ENCODE peak calls at places on chromosome 4, in nine cellular contexts. I is tibial artery, B is esophagus muscularis mucosa, L is transverse colon, A is small intestine, S is H1, K is adrenal gland, D is fibroblast of lung, W is psoas muscle. Q is an unnamed sample.

GRCh38 chr4:18390655-18391369 is 369.3 kb upstream of the LCORL start:
- DNase-seq in I (no peak), B (no peak), L (no peak), A (no peak), S (no peak), K (no peak), D (peak), W (no peak), Q (no peak)

GRCh38 chr4:7808752-7809151 is 130.9 kb downstream of the AFAP1 start:
- DNase-seq in I (no peak), B (no peak), L (no peak), A (no peak), S (no peak), K (no peak), D (peak), W (no peak), Q (no peak)

GRCh38 chr4:165347647-165348569 is 20.4 kb downstream of the MSMO1 start:
- DNase-seq in I (no peak), B (no peak), L (no peak), A (no peak), S (no peak), K (no peak), D (no peak), W (no peak), Q (no peak)

GRCh38 chr4:15953625-15954024 is 9.3 kb downstream of the FGFBP2 start:
- DNase-seq in I (no peak), B (no peak), L (no peak), A (no peak), S (no peak), K (no peak), D (no peak), W (no peak), Q (no peak)

GRCh38 chr4:172578712-172579111 is 589.9 kb upstream of the GALNT7 start:
- DNase-seq in I (no peak), B (no peak), L (no peak), A (no peak), S (no peak), K (no peak), D (no peak), W (no peak), Q (no peak)

GRCh38 chr4:13322681-13323101 is 161.4 kb downstream of the RAB28 start:
- DNase-seq in I (no peak), B (no peak), L (no peak), A (no peak), S (no peak), K (no peak), D (peak), W (no peak), Q (no peak)

GRCh38 chr4:150849016-150849415 is 166.1 kb downstream of the LRBA start:
- DNase-seq in I (no peak), B (no peak), L (no peak), A (no peak), S (no peak), K (no peak), D (no peak), W (no peak), Q (no peak)

GRCh38 chr4:105946771-105947170 is 51.5 kb downstream of the NPNT start:
- DNase-seq in I (no peak), B (no peak), L (no peak), A (peak), S (no peak), K (no peak), D (no peak), W (no peak), Q (no peak)

GRCh38 chr4:23779422-23779821 is 110.4 kb downstream of the PPARGC1A start:
- DNase-seq in I (no peak), B (no peak), L (no peak), A (no peak), S (no peak), K (no peak), D (no peak), W (no peak), Q (no peak)

GRCh38 chr4:173934933-173935620 is 348.4 kb downstream of the FBXO8 start:
- DNase-seq in I (no peak), B (no peak), L (no peak), A (no peak), S (no peak), K (no peak), D (no peak), W (no peak), Q (no peak)

GRCh38 chr4:40515037-40515397 is 114.6 kb downstream of the RBM47 start:
- DNase-seq in I (no peak), B (no peak), L (no peak), A (peak), S (no peak), K (no peak), D (no peak), W (no peak), Q (no peak)

GRCh38 chr4:146040623-146041022 is 102.0 kb upstream of the ZNF827 start:
- DNase-seq in I (no peak), B (no peak), L (no peak), A (no peak), S (no peak), K (no peak), D (no peak), W (no peak), Q (no peak)

GRCh38 chr4:16544251-16544721 is 318.0 kb upstream of the TAPT1 start:
- DNase-seq in I (peak), B (peak), L (no peak), A (no peak), S (no peak), K (peak), D (peak), W (no peak), Q (no peak)

GRCh38 chr4:141486375-141486997 is 149.9 kb upstream of the IL15 start:
- DNase-seq in I (no peak), B (no peak), L (no peak), A (no peak), S (no peak), K (no peak), D (peak), W (no peak), Q (no peak)

GRCh38 chr4:180636696-180637095 is 1606.5 kb upstream of the TENM3 start:
- DNase-seq in I (no peak), B (no peak), L (no peak), A (no peak), S (no peak), K (no peak), D (peak), W (no peak), Q (no peak)

GRCh38 chr4:151807220-151807619 is 46.4 kb upstream of the GATB start:
- DNase-seq in I (no peak), B (no peak), L (peak), A (peak), S (no peak), K (no peak), D (peak), W (no peak), Q (no peak)

GRCh38 chr4:47510506-47511143 is 25.6 kb downstream of the ATP10D start:
- DNase-seq in I (no peak), B (no peak), L (no peak), A (peak), S (no peak), K (no peak), D (peak), W (no peak), Q (no peak)

GRCh38 chr4:966266-967112 is 6.9 kb downstream of the DGKQ start:
- DNase-seq in I (no peak), B (no peak), L (no peak), A (no peak), S (no peak), K (no peak), D (no peak), W (peak), Q (no peak)

GRCh38 chr4:165476214-165477098 is 97.6 kb downstream of the CPE start:
- DNase-seq in I (no peak), B (no peak), L (no peak), A (peak), S (no peak), K (peak), D (no peak), W (no peak), Q (no peak)

GRCh38 chr4:182418054-182418734 is 175.0 kb downstream of the TENM3 start:
- DNase-seq in I (no peak), B (no peak), L (no peak), A (no peak), S (no peak), K (no peak), D (peak), W (no peak), Q (no peak)

GRCh38 chr4:84063618-84064017 is 435.5 kb downstream of the NKX6-1 start:
- DNase-seq in I (no peak), B (no peak), L (no peak), A (no peak), S (no peak), K (no peak), D (no peak), W (no peak), Q (no peak)

GRCh38 chr4:182716207-182716606 is 201.0 kb downstream of the DCTD start:
- DNase-seq in I (no peak), B (no peak), L (no peak), A (no peak), S (no peak), K (no peak), D (no peak), W (no peak), Q (no peak)

GRCh38 chr4:1354136-1354982 is 7.4 kb downstream of the UVSSA start:
- DNase-seq in I (no peak), B (no peak), L (no peak), A (no peak), S (no peak), K (no peak), D (no peak), W (no peak), Q (no peak)

GRCh38 chr4:150896513-150896912 is 118.6 kb downstream of the LRBA start:
- DNase-seq in I (no peak), B (no peak), L (no peak), A (no peak), S (no peak), K (no peak), D (no peak), W (no peak), Q (no peak)

GRCh38 chr4:155999743-156000142 is 46.1 kb upstream of the CTSO start:
- DNase-seq in I (no peak), B (no peak), L (no peak), A (no peak), S (peak), K (no peak), D (peak), W (no peak), Q (peak)

GRCh38 chr4:110793381-110793801 is 170.5 kb upstream of the PITX2 start:
- DNase-seq in I (no peak), B (no peak), L (no peak), A (no peak), S (no peak), K (peak), D (peak), W (no peak), Q (no peak)

GRCh38 chr4:44662623-44663006 is 11.2 kb upstream of the YIPF7 start:
- DNase-seq in I (no peak), B (no peak), L (no peak), A (no peak), S (no peak), K (no peak), D (no peak), W (no peak), Q (no peak)

GRCh38 chr4:52421811-52422213 is 237.3 kb downstream of the USP46 start:
- DNase-seq in I (no peak), B (no peak), L (no peak), A (no peak), S (no peak), K (peak), D (no peak), W (no peak), Q (no peak)

GRCh38 chr4:184163813-184164212 is 53.9 kb downstream of the ENPP6 start:
- DNase-seq in I (peak), B (peak), L (peak), A (peak), S (no peak), K (peak), D (peak), W (no peak), Q (peak)

GRCh38 chr4:186266699-186267467 is 894 bp downstream of the F11 start:
- DNase-seq in I (no peak), B (no peak), L (no peak), A (peak), S (no peak), K (no peak), D (peak), W (no peak), Q (no peak)

GRCh38 chr4:15400911-15401671 is 26.7 kb upstream of the C1QTNF7 start:
- DNase-seq in I (peak), B (no peak), L (peak), A (peak), S (no peak), K (peak), D (peak), W (peak), Q (peak)

GRCh38 chr4:106238819-106239420 is 77.1 kb downstream of the TBCK start:
- DNase-seq in I (no peak), B (no peak), L (no peak), A (peak), S (peak), K (no peak), D (peak), W (no peak), Q (no peak)

GRCh38 chr4:122669911-122670738 is 49.3 kb upstream of the IL21 start:
- DNase-seq in I (no peak), B (no peak), L (no peak), A (no peak), S (no peak), K (no peak), D (no peak), W (no peak), Q (no peak)

GRCh38 chr4:26116057-26116456 is 202.0 kb downstream of the SMIM20 start:
- DNase-seq in I (no peak), B (no peak), L (no peak), A (no peak), S (no peak), K (no peak), D (no peak), W (no peak), Q (no peak)

GRCh38 chr4:186021461-186022167 is 47.3 kb upstream of the TLR3 start:
- DNase-seq in I (no peak), B (peak), L (no peak), A (peak), S (no peak), K (peak), D (peak), W (no peak), Q (no peak)

GRCh38 chr4:147339116-147339515 is 141.8 kb upstream of the EDNRA start:
- DNase-seq in I (no peak), B (no peak), L (peak), A (peak), S (no peak), K (no peak), D (peak), W (no peak), Q (no peak)

GRCh38 chr4:186953601-186954260 is 230.1 kb upstream of the FAT1 start:
- DNase-seq in I (peak), B (no peak), L (no peak), A (no peak), S (no peak), K (no peak), D (no peak), W (peak), Q (no peak)

GRCh38 chr4:180993179-180993841 is 1249.9 kb upstream of the TENM3 start:
- DNase-seq in I (no peak), B (no peak), L (no peak), A (no peak), S (no peak), K (no peak), D (no peak), W (no peak), Q (no peak)

GRCh38 chr4:60368986-60369385 is 831.1 kb upstream of the ADGRL3 start:
- DNase-seq in I (no peak), B (no peak), L (no peak), A (no peak), S (no peak), K (no peak), D (no peak), W (no peak), Q (no peak)

GRCh38 chr4:60366661-60367060 is 833.5 kb upstream of the ADGRL3 start:
- DNase-seq in I (no peak), B (no peak), L (no peak), A (no peak), S (no peak), K (no peak), D (no peak), W (no peak), Q (no peak)

GRCh38 chr4:60365176-60365575 is 835.0 kb upstream of the ADGRL3 start:
- DNase-seq in I (no peak), B (no peak), L (no peak), A (no peak), S (no peak), K (no peak), D (no peak), W (no peak), Q (no peak)
- H3K27ac ChIP-seq in I (no peak), B (no peak), L (no peak), A (no peak), S (no peak), K (no peak), D (no peak), W (no peak), Q (no peak)

GRCh38 chr4:73451404-73451803 is 15.4 kb downstream of the AFP start:
- DNase-seq in I (no peak), B (no peak), L (no peak), A (no peak), S (no peak), K (no peak), D (peak), W (no peak), Q (no peak)

GRCh38 chr4:73452953-73453700 is 17.1 kb downstream of the AFP start:
- DNase-seq in I (no peak), B (no peak), L (peak), A (peak), S (no peak), K (no peak), D (no peak), W (no peak), Q (no peak)

GRCh38 chr4:73450398-73451004 is 14.5 kb downstream of the AFP start:
- DNase-seq in I (no peak), B (no peak), L (no peak), A (no peak), S (no peak), K (no peak), D (peak), W (peak), Q (no peak)

GRCh38 chr4:73453701-73454005 is 17.6 kb downstream of the AFP start:
- DNase-seq in I (no peak), B (no peak), L (no peak), A (no peak), S (no peak), K (no peak), D (no peak), W (no peak), Q (no peak)

DNA sequence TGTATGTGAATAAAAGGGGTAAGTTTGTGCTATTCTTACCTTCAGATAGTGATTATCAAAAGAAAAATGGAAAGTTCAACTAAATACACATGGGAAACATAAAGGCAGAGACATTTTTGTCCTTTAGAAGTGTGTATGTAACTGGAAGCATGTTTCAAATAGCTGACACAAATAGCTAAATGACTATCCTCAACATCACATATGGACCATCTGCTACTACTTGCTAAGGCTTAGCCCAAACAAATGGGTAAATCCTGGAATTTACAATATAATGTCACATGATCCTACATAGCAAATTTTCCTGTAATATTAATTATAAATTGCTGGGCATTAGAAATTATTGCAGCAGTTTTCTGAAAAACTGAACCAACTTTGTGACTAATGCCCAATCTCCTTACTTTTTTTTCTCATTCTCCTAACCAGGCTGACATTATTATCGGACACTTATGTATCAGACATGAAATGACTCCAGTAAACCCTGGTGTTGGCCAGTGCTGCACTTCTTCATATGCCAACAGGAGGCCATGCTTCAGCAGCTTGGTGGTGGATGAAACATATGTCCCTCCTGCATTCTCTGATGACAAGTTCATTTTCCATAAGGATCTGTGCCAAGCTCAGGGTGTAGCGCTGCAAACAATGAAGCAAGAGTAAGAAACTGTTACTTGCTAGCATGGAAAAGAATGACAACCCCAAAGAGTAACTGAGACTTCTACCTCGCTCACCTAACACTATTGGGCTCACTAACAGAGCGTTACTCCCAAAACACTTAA is 16.1 kb downstream of the AFP start:
- DNase-seq in I (no peak), B (no peak), L (no peak), A (no peak), S (no peak), K (no peak), D (no peak), W (no peak), Q (no peak)
- H3K27ac ChIP-seq in I (no peak), B (no peak), L (no peak), A (no peak), S (peak), K (no peak), D (no peak), W (no peak), Q (no peak)

GRCh38 chr4:54941994-54942552 is 183.3 kb downstream of the KDR start:
- DNase-seq in I (no peak), B (no peak), L (no peak), A (no peak), S (no peak), K (peak), D (no peak), W (no peak), Q (peak)
- H3K27ac ChIP-seq in I (no peak), B (no peak), L (no peak), A (no peak), S (no peak), K (no peak), D (no peak), W (peak), Q (no peak)

GRCh38 chr4:37464373-37464772 is 219.8 kb downstream of the NWD2 start:
- DNase-seq in I (no peak), B (no peak), L (no peak), A (peak), S (no peak), K (no peak), D (no peak), W (no peak), Q (no peak)
- H3K27ac ChIP-seq in I (no peak), B (no peak), L (peak), A (no peak), S (no peak), K (no peak), D (no peak), W (no peak), Q (no peak)

DNA sequence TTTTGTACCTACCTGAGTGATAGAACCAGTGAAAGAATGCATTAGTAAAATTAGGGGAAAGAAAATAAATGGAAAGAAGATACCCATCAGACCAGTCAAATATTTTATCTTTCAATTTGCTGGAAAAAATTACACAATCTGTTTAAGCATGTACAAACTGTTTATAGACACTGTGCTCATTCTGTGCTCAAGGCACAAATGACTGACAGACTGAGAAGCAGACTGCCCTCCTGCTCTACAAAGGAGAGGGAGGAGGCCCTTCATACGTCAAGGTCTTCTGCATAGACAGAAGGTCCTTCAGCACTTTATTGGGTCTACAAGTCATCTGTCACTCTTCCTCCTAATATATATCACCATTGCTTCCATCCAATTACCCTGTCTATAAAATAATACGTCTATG is 11.5 kb downstream of the SLC10A6 start:
- DNase-seq in I (no peak), B (no peak), L (no peak), A (no peak), S (no peak), K (no peak), D (peak), W (no peak), Q (no peak)
- H3K27ac ChIP-seq in I (no peak), B (no peak), L (no peak), A (no peak), S (no peak), K (no peak), D (no peak), W (no peak), Q (no peak)

GRCh38 chr4:176779421-176779820 is 13.3 kb downstream of the VEGFC start:
- DNase-seq in I (no peak), B (no peak), L (no peak), A (no peak), S (no peak), K (no peak), D (no peak), W (no peak), Q (no peak)

GRCh38 chr4:176782191-176782590 is 10.5 kb downstream of the VEGFC start:
- DNase-seq in I (no peak), B (no peak), L (no peak), A (no peak), S (no peak), K (no peak), D (no peak), W (no peak), Q (no peak)

GRCh38 chr4:176780995-176781738 is 11.6 kb downstream of the VEGFC start:
- DNase-seq in I (no peak), B (no peak), L (no peak), A (no peak), S (no peak), K (no peak), D (peak), W (no peak), Q (no peak)

GRCh38 chr4:176782794-176783193 is 9.9 kb downstream of the VEGFC start:
- DNase-seq in I (no peak), B (no peak), L (no peak), A (no peak), S (no peak), K (no peak), D (no peak), W (no peak), Q (no peak)

GRCh38 chr4:176781739-176782100 is 11.0 kb downstream of the VEGFC start:
- DNase-seq in I (no peak), B (no peak), L (no peak), A (no peak), S (no peak), K (no peak), D (no peak), W (no peak), Q (no peak)
- H3K27ac ChIP-seq in I (no peak), B (peak), L (no peak), A (no peak), S (no peak), K (no peak), D (peak), W (peak), Q (no peak)

GRCh38 chr4:74267998-74268606 is 40.2 kb upstream of the EPGN start:
- DNase-seq in I (no peak), B (no peak), L (no peak), A (no peak), S (no peak), K (no peak), D (peak), W (no peak), Q (no peak)
- H3K27ac ChIP-seq in I (no peak), B (no peak), L (no peak), A (no peak), S (no peak), K (no peak), D (no peak), W (no peak), Q (no peak)